ENCODE peak calls at places on chromosomes 5 and 9, in nine cellular contexts. O, S, I, X, W, H, A, Z and L are unnamed samples.
A peak's percentile ranks its signal among the peaks of the same experiment; 100 is the strongest.

GRCh38 chr5:32264954-32265572 is 47.7 kb downstream of the MTMR12 start:
- DNase-seq in S (no peak), I (no peak), W (no peak), A (no peak), Z (no peak), H (no peak), X (no peak), O (no peak), L (no peak)

GRCh38 chr5:122902263-122902662 is 56.9 kb downstream of the SNX24 start:
- DNase-seq in O (no peak), H (no peak), X (no peak), Z (no peak), A (no peak), I (no peak), W (no peak), S (no peak), L (no peak)

GRCh38 chr5:395156-395920 is 47.6 kb upstream of the EXOC3 start:
- DNase-seq in I (no peak), Z (no peak), S (no peak), A (no peak), O (peak; percentile 97), H (no peak), W (peak; percentile 60), X (no peak), L (peak; percentile 63)

GRCh38 chr5:45274241-45274640 is 421.9 kb downstream of the HCN1 start:
- DNase-seq in S (no peak), A (no peak), H (no peak), I (no peak), Z (no peak), O (no peak), W (no peak), X (no peak), L (peak; percentile 1)

GRCh38 chr9:126312584-126313551 is 13.8 kb upstream of the MVB12B start:
- DNase-seq in W (no peak), A (no peak), X (no peak), S (no peak), O (no peak), H (no peak), Z (no peak), I (no peak), L (no peak)

GRCh38 chr5:8700222-8700621 is 831.3 kb downstream of the MTRR start:
- DNase-seq in I (no peak), X (no peak), W (no peak), Z (no peak), S (no peak), H (no peak), O (no peak), A (no peak), L (no peak)

GRCh38 chr5:81315336-81315735 is 13.9 kb downstream of the ZCCHC9 start:
- DNase-seq in X (no peak), Z (no peak), H (no peak), S (no peak), W (no peak), A (no peak), O (peak; percentile 72), I (no peak), L (no peak)

GRCh38 chr5:115360036-115360685 is 63.7 kb upstream of the CCDC112 start:
- DNase-seq in W (no peak), H (no peak), X (no peak), A (no peak), O (no peak), Z (no peak), I (no peak), S (no peak), L (no peak)

GRCh38 chr9:98009926-98010325 is 26.8 kb downstream of the ANP32B start:
- DNase-seq in I (no peak), X (no peak), Z (no peak), W (no peak), A (no peak), H (no peak), S (no peak), O (peak; percentile 56), L (peak; percentile 20)